ENCODE peak calls at places on chromosomes 2 and 18, in eight cellular contexts. G is Peyer's patch; F is choroid plexus epithelial cell; Q is upper lobe of right lung; W is right lobe of liver; Z is HFF-Myc; S is CD8-positive, alpha-beta T cell; K is lower lobe of right lung. I is an unnamed sample.

GRCh38 chr2:24456610-24457556 is 34.2 kb upstream of the NCOA1 start:
- DNase-seq in W (no peak), Q (no peak), S (no peak), K (no peak), Z (peak), G (peak), F (peak), I (no peak)

GRCh38 chr2:70133521-70134348 is 46.5 kb downstream of the PCBP1 start:
- DNase-seq in Z (no peak), F (peak), W (no peak), G (no peak), Q (no peak), S (peak), K (peak), I (no peak)

GRCh38 chr2:24517247-24517646 is 26.2 kb downstream of the NCOA1 start:
- DNase-seq in W (no peak), Z (no peak), F (peak), S (no peak), Q (no peak), G (no peak), K (no peak), I (no peak)

GRCh38 chr2:173008786-173009185 is 66.9 kb upstream of the MAP3K20 start:
- DNase-seq in F (no peak), G (no peak), Q (no peak), S (no peak), K (no peak), W (no peak), Z (no peak), I (no peak)

GRCh38 chr2:75221872-75222271 is 22.6 kb upstream of the TACR1 start:
- DNase-seq in K (no peak), Z (peak), S (no peak), F (peak), G (no peak), Q (no peak), W (no peak), I (no peak)

GRCh38 chr2:128180031-128180430 is 89.0 kb downstream of the UGGT1 start:
- DNase-seq in S (no peak), F (peak), Q (no peak), W (no peak), K (no peak), Z (no peak), G (no peak), I (no peak)

GRCh38 chr2:218368621-218369153 is 12.0 kb downstream of the CATIP start:
- DNase-seq in W (no peak), K (peak), S (no peak), Z (no peak), Q (peak), G (peak), F (peak), I (peak)

GRCh38 chr2:150110548-150110947 is 376.9 kb downstream of the RND3 start:
- DNase-seq in F (no peak), Q (no peak), K (no peak), Z (no peak), G (no peak), W (no peak), S (no peak), I (no peak)

GRCh38 chr2:94979406-94980375 is 45.8 kb upstream of the MAL start:
- DNase-seq in Z (no peak), W (no peak), Q (no peak), F (no peak), G (no peak), S (no peak), K (no peak), I (no peak)

GRCh38 chr2:85814802-85815550 is 61.2 kb downstream of the ATOH8 start:
- DNase-seq in Q (no peak), S (no peak), F (no peak), Z (no peak), G (no peak), K (no peak), W (no peak), I (no peak)

GRCh38 chr2:108240966-108241365 is 1.2 kb downstream of the SULT1C3 start:
- DNase-seq in K (no peak), Q (no peak), Z (no peak), F (no peak), G (no peak), W (no peak), S (no peak), I (no peak)

GRCh38 chr18:36889316-36889715 is 60.4 kb downstream of the KIAA1328 start:
- DNase-seq in Z (no peak), G (no peak), S (no peak), F (no peak), K (no peak), Q (no peak), W (no peak), I (no peak)

GRCh38 chr2:96091711-96092579 is 24.4 kb downstream of the ADRA2B start:
- DNase-seq in K (peak), F (no peak), W (no peak), S (no peak), G (peak), Q (peak), Z (no peak), I (no peak)

GRCh38 chr2:149152597-149152996 is 114.1 kb downstream of the LYPD6B start:
- DNase-seq in Z (no peak), W (no peak), Q (no peak), S (no peak), G (no peak), F (no peak), K (no peak), I (no peak)

GRCh38 chr18:78630356-78630755 is 349.3 kb upstream of the SALL3 start:
- DNase-seq in G (no peak), W (no peak), F (no peak), S (no peak), K (no peak), Z (no peak), Q (no peak), I (no peak)

GRCh38 chr2:202883987-202884675 is 12.6 kb upstream of the ICA1L start:
- DNase-seq in F (peak), Q (no peak), Z (no peak), G (no peak), K (no peak), S (no peak), W (no peak), I (no peak)
- TF ChIP-seq CTCF in F (peak), Q (no peak), Z (no peak), G (no peak), K (no peak), S (no peak), W (no peak), I (no peak)

DNA sequence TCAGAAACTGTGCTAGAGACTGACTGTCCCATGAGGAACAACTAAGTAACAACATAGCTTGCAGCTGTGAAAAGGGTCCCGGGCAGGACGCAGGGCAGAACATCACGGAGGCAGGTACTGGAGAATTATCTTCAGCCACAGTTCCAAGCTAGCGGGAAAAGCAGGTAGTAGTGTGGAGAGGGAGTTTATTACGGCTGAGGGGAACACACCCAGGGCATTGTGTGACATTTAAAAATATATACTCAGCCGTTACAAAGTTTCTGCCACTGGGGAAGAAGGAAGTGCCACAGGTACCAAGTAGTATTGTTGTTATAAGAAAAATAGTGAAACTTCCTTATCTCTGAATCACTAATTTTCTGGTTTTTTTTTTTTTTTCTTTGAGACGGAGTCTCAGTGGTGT is 179.6 kb downstream of the LAMA1 start:
- DNase-seq in F (no peak), Z (no peak), K (no peak), S (no peak), Q (no peak), G (no peak), W (no peak), I (no peak)
- TF ChIP-seq CTCF in F (no peak), Z (no peak), K (no peak), S (no peak), Q (no peak), G (no peak), W (no peak), I (no peak)

GRCh38 chr18:47881042-47881441 is 49.4 kb downstream of the SMAD2 start:
- DNase-seq in W (no peak), G (no peak), F (no peak), K (no peak), Z (no peak), Q (no peak), S (no peak), I (no peak)

GRCh38 chr18:47873625-47874024 is 56.8 kb downstream of the SMAD2 start:
- DNase-seq in W (no peak), K (no peak), Z (no peak), S (no peak), G (no peak), F (peak), Q (no peak), I (no peak)

GRCh38 chr18:47877892-47878291 is 52.6 kb downstream of the SMAD2 start:
- DNase-seq in Z (no peak), W (no peak), F (peak), Q (no peak), K (no peak), S (no peak), G (no peak), I (no peak)

GRCh38 chr18:47872426-47872825 is 58.0 kb downstream of the SMAD2 start:
- DNase-seq in S (no peak), F (no peak), Z (no peak), Q (no peak), G (no peak), W (no peak), K (no peak), I (no peak)

GRCh38 chr18:47876813-47877212 is 53.6 kb downstream of the SMAD2 start:
- DNase-seq in Z (no peak), Q (no peak), S (no peak), G (no peak), F (no peak), W (no peak), K (no peak), I (no peak)
- TF ChIP-seq CTCF in Z (no peak), Q (no peak), S (peak), G (no peak), F (no peak), W (no peak), K (no peak), I (no peak)

GRCh38 chr2:236607471-236608307 is 38.1 kb downstream of the ACKR3 start:
- DNase-seq in S (no peak), Z (peak), W (no peak), G (no peak), F (peak), K (no peak), Q (peak), I (no peak)
- TF ChIP-seq CTCF in S (no peak), Z (peak), W (no peak), G (no peak), F (peak), K (no peak), Q (no peak), I (no peak)

DNA sequence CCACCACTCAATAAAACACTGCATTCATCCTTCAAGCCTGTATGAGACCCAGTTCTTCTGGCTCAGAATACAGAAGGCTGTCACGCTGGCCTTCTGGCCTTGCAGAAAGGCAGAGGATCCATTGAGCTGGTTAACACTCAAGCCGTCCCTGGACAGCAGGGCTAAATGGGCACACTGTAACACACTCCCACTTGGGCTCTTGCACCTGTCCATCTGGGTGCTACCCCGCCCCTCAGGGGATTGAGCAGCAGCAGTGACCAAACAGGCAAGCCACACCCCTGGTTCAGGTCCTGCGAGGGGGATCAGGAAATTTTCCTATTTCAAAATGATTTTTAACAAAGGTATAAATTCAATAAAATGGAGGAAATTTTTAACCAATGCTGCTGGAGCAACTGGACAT is 936.0 kb downstream of the CNTNAP5 start:
- DNase-seq in G (no peak), S (no peak), Z (no peak), K (no peak), Q (no peak), F (no peak), W (no peak), I (no peak)
- TF ChIP-seq CTCF in G (no peak), S (no peak), Z (no peak), K (no peak), Q (no peak), F (no peak), W (no peak), I (no peak)

GRCh38 chr2:238260879-238261278 is 21.0 kb upstream of the HES6 start:
- DNase-seq in W (peak), S (no peak), K (peak), Q (no peak), F (peak), G (no peak), Z (no peak), I (peak)

GRCh38 chr2:238257786-238258700 is 18.2 kb upstream of the HES6 start:
- DNase-seq in Q (no peak), G (no peak), F (no peak), S (no peak), K (peak), W (peak), Z (no peak), I (peak)

GRCh38 chr2:238256594-238257104 is 16.8 kb upstream of the HES6 start:
- DNase-seq in S (peak), G (peak), Z (peak), Q (peak), F (peak), W (peak), K (peak), I (peak)

GRCh38 chr2:238261718-238262375 is 22.0 kb upstream of the HES6 start:
- DNase-seq in Q (no peak), S (no peak), F (no peak), K (peak), G (no peak), W (peak), Z (no peak), I (no peak)

DNA sequence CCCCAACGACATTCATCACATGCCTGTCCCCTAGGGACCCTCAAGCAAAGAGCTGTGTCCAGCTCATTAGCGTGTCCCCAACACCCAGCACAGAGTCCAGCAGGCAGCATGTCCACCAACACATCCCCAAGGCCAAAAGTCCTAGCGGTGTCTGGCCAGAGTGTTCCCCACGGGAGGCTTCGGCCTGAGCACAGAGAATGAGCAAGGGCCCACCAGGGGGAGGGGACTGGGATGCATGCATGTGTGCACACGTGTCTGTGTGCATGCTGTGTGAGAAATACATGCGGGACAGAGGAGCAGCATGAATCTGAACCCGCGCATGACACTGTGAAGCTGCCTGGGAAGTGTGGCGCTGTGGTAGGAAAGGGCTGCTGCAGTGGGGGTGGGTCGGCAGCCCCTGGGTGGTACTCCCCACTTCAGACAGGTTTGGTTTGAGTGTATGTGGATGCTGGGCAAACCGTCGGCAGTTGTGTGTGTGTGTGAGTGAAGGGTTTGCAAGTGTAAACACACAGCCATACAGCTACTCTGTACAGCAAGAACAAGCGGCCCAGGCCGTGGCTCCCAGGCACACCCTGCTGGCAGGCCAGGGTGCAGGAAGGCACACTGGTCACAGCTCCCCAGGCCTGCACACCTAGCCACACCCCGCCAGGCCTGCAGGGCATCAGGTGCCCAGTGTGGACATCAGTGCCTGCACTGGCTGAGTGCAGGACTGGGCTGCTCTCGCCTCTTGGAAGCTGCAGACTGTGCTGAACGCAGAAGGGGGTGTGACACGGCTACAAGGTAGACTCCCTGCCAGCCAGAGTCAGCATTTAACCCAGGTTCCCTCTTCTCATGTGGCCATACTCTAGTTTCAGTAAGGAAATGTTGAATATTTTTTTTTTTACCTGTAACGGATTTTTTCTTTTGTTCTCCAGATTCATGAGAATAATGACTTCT is 19.5 kb upstream of the HES6 start:
- DNase-seq in K (peak), G (no peak), Q (no peak), S (no peak), Z (no peak), F (no peak), W (peak), I (no peak)
- TF ChIP-seq CTCF in K (no peak), G (no peak), Q (no peak), S (no peak), Z (no peak), F (peak), W (no peak), I (no peak)

DNA sequence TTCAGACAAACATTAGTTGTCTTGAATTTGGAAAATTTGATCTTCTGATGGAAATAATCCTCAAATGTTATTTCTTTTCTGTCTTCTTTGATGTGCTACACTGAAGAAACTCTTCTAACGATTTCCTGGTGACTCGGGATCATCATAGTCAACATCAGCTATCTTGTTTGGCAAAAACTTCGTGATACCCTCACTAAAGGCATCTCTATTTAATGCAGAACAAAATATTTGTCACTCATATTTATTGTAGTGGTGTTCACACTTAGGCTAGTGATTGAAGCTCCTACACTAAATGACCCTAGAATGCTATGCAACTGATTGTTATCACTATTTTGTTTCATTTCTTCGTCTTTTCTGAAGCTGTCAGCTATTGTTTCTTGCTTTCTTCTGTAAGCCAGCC is 334.7 kb upstream of the ZEB2 start:
- DNase-seq in K (no peak), S (no peak), Q (no peak), G (no peak), Z (no peak), W (no peak), F (no peak), I (no peak)
- TF ChIP-seq CTCF in K (no peak), S (no peak), Q (no peak), G (no peak), Z (no peak), W (no peak), F (no peak), I (no peak)

GRCh38 chr2:68225119-68225632 is 27.2 kb downstream of the PPP3R1 start:
- DNase-seq in Z (peak), Q (no peak), S (peak), G (peak), K (no peak), F (peak), W (peak), I (no peak)
- TF ChIP-seq CTCF in Z (peak), Q (peak), S (no peak), G (no peak), K (peak), F (peak), W (no peak), I (no peak)

I was measured in nephron progenitor cell.